ENCODE peak calls at places on chromosomes 3 and 15, in seven cellular contexts. Z is colonic mucosa; Y is SJCRH30; T is esophagus squamous epithelium; F is SJSA1; C is CD8-positive, alpha-beta T cell; D is aorta. B is an unnamed sample. For H3K27me3, H3K9me3 and H3K4me1, the result is how much of the 10 kb centered on the place peaks cover.

GRCh38 chr15:76208786-76209424 is 102.4 kb downstream of the ETFA start:
- DNase-seq in Z (no peak), Y (no peak), T (no peak), F (no peak), C (no peak), D (peak), B (peak)

GRCh38 chr15:63233667-63234419 is 43.6 kb upstream of the APH1B start:
- DNase-seq in Z (no peak), Y (no peak), T (no peak), F (no peak), C (no peak), D (no peak), B (no peak)

GRCh38 chr3:55488398-55489055 is 1.4 kb upstream of the WNT5A start:
- DNase-seq in Z (peak), Y (peak), T (no peak), F (peak), C (no peak), D (no peak), B (no peak)

GRCh38 chr3:157347577-157348303 is 88.9 kb upstream of the PTX3 start:
- DNase-seq in Z (no peak), Y (peak), T (no peak), F (no peak), C (no peak), D (no peak), B (peak)

GRCh38 chr15:73694419-73694818 is 10.2 kb downstream of the CD276 start:
- DNase-seq in Z (no peak), Y (no peak), T (no peak), F (no peak), C (no peak), D (no peak), B (no peak)

GRCh38 chr3:171526869-171527268 is 66.7 kb upstream of the TNIK start:
- DNase-seq in Z (no peak), Y (no peak), T (no peak), F (no peak), C (no peak), D (no peak), B (no peak)

GRCh38 chr3:79019137-79019923 is 748.5 kb downstream of the ROBO1 start:
- DNase-seq in Z (peak), Y (peak), T (no peak), F (peak), C (no peak), D (peak), B (peak)

GRCh38 chr3:71398157-71398836 is 185.2 kb downstream of the FOXP1 start:
- DNase-seq in Z (no peak), Y (no peak), T (no peak), F (no peak), C (no peak), D (no peak), B (peak)

GRCh38 chr3:53865732-53866499 is 16.0 kb downstream of the ACTR8 start:
- DNase-seq in Z (no peak), Y (no peak), T (no peak), F (no peak), C (no peak), D (no peak), B (no peak)

GRCh38 chr15:42066764-42067415 is 27.5 kb downstream of the PLA2G4D start:
- DNase-seq in Z (no peak), Y (no peak), T (no peak), F (no peak), C (no peak), D (no peak), B (no peak)

GRCh38 chr3:1954632-1955031 is 144.0 kb upstream of the CNTN4 start:
- DNase-seq in Z (no peak), Y (no peak), T (no peak), F (no peak), C (no peak), D (no peak), B (no peak)

GRCh38 chr3:152113992-152114651 is 154.6 kb upstream of the MBNL1 start:
- DNase-seq in Z (no peak), Y (no peak), T (no peak), F (no peak), C (no peak), D (no peak), B (no peak)

GRCh38 chr3:15781637-15782402 is 16.0 kb downstream of the ANKRD28 start:
- DNase-seq in Z (no peak), Y (no peak), T (no peak), F (no peak), C (no peak), D (no peak), B (no peak)

GRCh38 chr15:73873889-73874511 is 636 bp downstream of the TBC1D21 start:
- DNase-seq in Z (peak), Y (peak), T (no peak), F (peak), C (no peak), D (no peak), B (peak)

GRCh38 chr3:19901918-19902317 is 32.1 kb downstream of the EFHB start:
- DNase-seq in Z (no peak), Y (no peak), T (no peak), F (no peak), C (no peak), D (no peak), B (peak)

GRCh38 chr3:24923565-24923964 is 428.9 kb upstream of the THRB start:
- DNase-seq in Z (no peak), Y (no peak), T (no peak), F (no peak), C (no peak), D (no peak), B (no peak)

GRCh38 chr15:96329403-96329981 is 1.0 kb upstream of the NR2F2 start:
- DNase-seq in Z (peak), Y (no peak), T (no peak), F (no peak), C (no peak), D (no peak), B (no peak)

GRCh38 chr3:118476885-118477618 is 557.6 kb downstream of the IGSF11 start:
- DNase-seq in Z (no peak), Y (no peak), T (no peak), F (no peak), C (no peak), D (no peak), B (no peak)

GRCh38 chr15:66388576-66388975 is 1.9 kb downstream of the MAP2K1 start:
- DNase-seq in Z (no peak), Y (no peak), T (no peak), F (no peak), C (no peak), D (no peak), B (no peak)

GRCh38 chr3:130850044-130850797 is 43.7 kb upstream of the ATP2C1 start:
- DNase-seq in Z (no peak), Y (no peak), T (no peak), F (peak), C (no peak), D (no peak), B (peak)

GRCh38 chr3:8663177-8664061 is 18.8 kb upstream of the SSUH2 start:
- DNase-seq in Z (peak), Y (peak), T (no peak), F (peak), C (no peak), D (no peak), B (peak)

GRCh38 chr3:185308126-185308754 is 54.4 kb upstream of the EHHADH start:
- DNase-seq in Z (peak), Y (peak), T (no peak), F (peak), C (peak), D (no peak), B (peak)

GRCh38 chr15:78341057-78341763 is 1.1 kb downstream of the CRABP1 start:
- DNase-seq in Z (no peak), Y (no peak), T (no peak), F (no peak), C (no peak), D (no peak), B (no peak)
- H3K27me3 ChIP-seq in Z (under half), Y (under half), T (under half), F (half or more), C (under half), D (under half), B (under half)

GRCh38 chr3:35137612-35138011 is 501.7 kb upstream of the ARPP21 start:
- DNase-seq in Z (no peak), Y (peak), T (no peak), F (no peak), C (no peak), D (no peak), B (no peak)

GRCh38 chr3:35141406-35141805 is 497.9 kb upstream of the ARPP21 start:
- DNase-seq in Z (no peak), Y (peak), T (no peak), F (no peak), C (no peak), D (no peak), B (no peak)
- H3K9me3 ChIP-seq in Z (under half), Y (under half), T (under half), F (under half), C (under half), D (under half), B (under half)

DNA sequence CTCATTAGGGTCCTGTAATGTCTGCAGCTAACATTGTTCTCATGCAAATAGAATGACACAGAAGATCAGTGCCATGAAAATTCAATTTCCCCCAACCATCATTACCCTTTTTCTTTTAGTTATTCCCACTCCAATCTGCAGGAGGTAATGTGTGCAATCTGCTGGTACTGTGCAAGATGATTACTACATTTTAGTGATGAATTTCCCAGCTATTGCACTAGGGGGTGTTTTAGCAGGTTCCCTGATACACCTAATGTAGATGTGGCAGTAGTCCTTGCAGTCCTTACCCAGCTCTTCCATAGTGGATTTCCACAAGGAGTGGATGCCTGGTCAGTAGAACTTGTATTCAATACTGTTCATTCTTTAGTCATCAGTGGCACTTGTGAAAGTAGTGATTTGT is 119.3 kb downstream of the ROBO2 start:
- DNase-seq in Z (no peak), Y (no peak), T (no peak), F (no peak), C (no peak), D (no peak), B (no peak)
- H3K4me1 ChIP-seq in Z (under half), Y (under half), T (under half), F (under half), C (under half), D (under half), B (under half)

DNA sequence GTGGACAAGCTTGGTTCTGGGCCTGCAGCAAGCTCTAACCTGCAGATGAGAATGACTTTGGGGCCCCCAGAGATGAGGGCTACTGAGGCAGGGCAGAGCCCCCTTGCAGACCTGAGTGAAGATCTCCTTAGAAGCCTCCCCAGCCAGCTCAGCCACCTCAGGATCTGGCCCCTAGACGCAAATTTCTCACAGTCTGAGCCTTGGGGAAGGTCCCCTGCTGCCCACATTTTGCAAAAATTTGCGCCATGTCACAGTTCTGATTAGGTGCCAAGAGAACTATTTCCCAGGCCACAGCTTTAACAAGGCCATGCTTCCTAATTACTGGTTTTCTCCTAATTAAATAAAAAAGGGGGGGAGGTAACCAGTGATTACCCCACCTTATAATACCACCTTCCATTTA is 81.0 kb upstream of the HES1 start:
- DNase-seq in Z (no peak), Y (no peak), T (no peak), F (no peak), C (no peak), D (no peak), B (no peak)
- H3K27me3 ChIP-seq in Z (under half), Y (under half), T (under half), F (under half), C (under half), D (under half), B (under half)

GRCh38 chr15:25089577-25089976 is 134.8 kb downstream of the SNRPN start:
- DNase-seq in Z (no peak), Y (no peak), T (no peak), F (peak), C (no peak), D (no peak), B (no peak)

GRCh38 chr15:25093455-25094029 is 138.8 kb downstream of the SNRPN start:
- DNase-seq in Z (peak), Y (no peak), T (no peak), F (peak), C (no peak), D (no peak), B (no peak)

GRCh38 chr15:25090073-25090733 is 135.4 kb downstream of the SNRPN start:
- DNase-seq in Z (no peak), Y (no peak), T (no peak), F (peak), C (no peak), D (no peak), B (no peak)

GRCh38 chr15:25092661-25093060 is 137.9 kb downstream of the SNRPN start:
- DNase-seq in Z (no peak), Y (no peak), T (no peak), F (no peak), C (no peak), D (no peak), B (no peak)

GRCh38 chr15:25091421-25092158 is 136.8 kb downstream of the SNRPN start:
- DNase-seq in Z (no peak), Y (no peak), T (no peak), F (peak), C (no peak), D (no peak), B (no peak)
- H3K9me3 ChIP-seq in Z (under half), Y (under half), T (half or more), F (under half), C (under half), D (under half), B (under half)

GRCh38 chr3:101944308-101944707 is 95.0 kb downstream of the NFKBIZ start:
- DNase-seq in Z (no peak), Y (no peak), T (no peak), F (no peak), C (no peak), D (no peak), B (no peak)

GRCh38 chr3:101941253-101942039 is 92.1 kb downstream of the NFKBIZ start:
- DNase-seq in Z (no peak), Y (no peak), T (no peak), F (no peak), C (no peak), D (no peak), B (no peak)

GRCh38 chr3:101940521-101940992 is 91.2 kb downstream of the NFKBIZ start:
- DNase-seq in Z (no peak), Y (peak), T (no peak), F (peak), C (no peak), D (peak), B (peak)

GRCh38 chr3:101943028-101943427 is 93.7 kb downstream of the NFKBIZ start:
- DNase-seq in Z (no peak), Y (no peak), T (no peak), F (no peak), C (no peak), D (no peak), B (no peak)

DNA sequence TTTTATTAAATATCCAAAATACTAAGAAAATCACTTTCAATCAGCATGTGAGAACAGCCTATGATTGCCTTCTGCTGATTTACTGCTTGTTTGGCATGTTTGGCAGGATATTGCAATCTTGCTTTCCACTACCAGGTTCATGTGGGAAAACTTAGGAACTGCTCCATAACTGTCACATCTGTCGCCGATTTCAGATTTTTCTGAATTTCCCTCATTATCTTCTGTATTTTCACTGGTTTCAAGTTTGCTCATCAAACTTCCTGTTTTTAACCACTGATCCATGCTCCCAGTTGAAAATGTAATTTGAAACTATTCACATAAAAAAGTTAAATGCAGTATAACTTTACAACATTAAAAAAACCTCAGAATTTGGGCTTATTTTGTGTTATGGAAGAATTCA is 93.0 kb downstream of the NFKBIZ start:
- DNase-seq in Z (no peak), Y (no peak), T (no peak), F (no peak), C (no peak), D (no peak), B (no peak)
- H3K4me1 ChIP-seq in Z (under half), Y (half or more), T (under half), F (half or more), C (half or more), D (under half), B (under half)